ENCODE peak calls at places on chromosomes 12 and 14, in eight cellular contexts. E, W, H, L, V, C, B and X are unnamed samples.

GRCh38 chr14:91232052-91232451 is 12.5 kb downstream of the GPR68 start:
- DNase-seq in B (no peak), L (no peak), E (no peak), W (no peak), H (no peak), C (no peak), V (no peak), X (no peak)

GRCh38 chr12:24899503-24900098 is 49.3 kb downstream of the BCAT1 start:
- DNase-seq in V (no peak), W (no peak), L (no peak), H (no peak), B (no peak), E (no peak), C (peak), X (no peak)

GRCh38 chr12:130552483-130552996 is 163.6 kb downstream of the RIMBP2 start:
- DNase-seq in W (no peak), C (no peak), V (peak), L (no peak), E (no peak), B (peak), H (no peak), X (no peak)

GRCh38 chr12:12804432-12804886 is 8.7 kb upstream of the DDX47 start:
- DNase-seq in B (no peak), W (no peak), E (no peak), V (no peak), H (peak), C (no peak), L (no peak), X (no peak)

GRCh38 chr12:65955418-65955817 is 131.1 kb downstream of the HMGA2 start:
- DNase-seq in W (no peak), B (no peak), H (no peak), E (no peak), C (no peak), L (no peak), V (no peak), X (no peak)

GRCh38 chr12:14216405-14217294 is 148.8 kb upstream of the ATF7IP start:
- DNase-seq in W (no peak), B (no peak), H (peak), E (no peak), C (peak), V (no peak), L (no peak), X (no peak)

GRCh38 chr12:132389526-132390286 is 60.3 kb upstream of the GALNT9 start:
- DNase-seq in V (no peak), L (no peak), W (no peak), C (no peak), B (peak), H (no peak), E (no peak), X (no peak)

GRCh38 chr12:56836317-56836716 is 73.2 kb downstream of the HSD17B6 start:
- DNase-seq in B (no peak), W (peak), H (peak), C (no peak), L (no peak), E (peak), V (peak), X (no peak)

GRCh38 chr14:68734231-68734732 is 58.6 kb downstream of the ZFP36L1 start:
- DNase-seq in L (no peak), V (no peak), B (no peak), H (no peak), W (no peak), E (no peak), C (peak), X (no peak)

GRCh38 chr12:91307957-91308705 is 125.5 kb upstream of the DCN start:
- DNase-seq in C (no peak), H (no peak), L (no peak), W (no peak), B (no peak), E (no peak), V (no peak), X (no peak)

GRCh38 chr12:49546481-49546880 is 7.7 kb downstream of the KCNH3 start:
- DNase-seq in L (no peak), B (peak), E (no peak), H (no peak), C (no peak), V (no peak), W (no peak), X (no peak)

GRCh38 chr14:90019824-90020523 is 41.8 kb upstream of the KCNK13 start:
- DNase-seq in V (no peak), E (peak), B (no peak), L (no peak), C (no peak), H (no peak), W (no peak), X (no peak)

GRCh38 chr14:102090713-102091112 is 3.9 kb upstream of the HSP90AA1 start:
- DNase-seq in E (no peak), L (no peak), C (no peak), W (no peak), H (no peak), B (no peak), V (no peak), X (no peak)

GRCh38 chr12:26185532-26186320 is 9.6 kb upstream of the SSPN start:
- DNase-seq in W (no peak), C (no peak), L (no peak), B (no peak), E (no peak), V (peak), H (no peak), X (no peak)

GRCh38 chr14:79721399-79722084 is 489.8 kb downstream of the DIO2 start:
- DNase-seq in V (no peak), E (no peak), L (no peak), C (no peak), W (no peak), B (no peak), H (no peak), X (no peak)

GRCh38 chr12:116544656-116545055 is 14.5 kb upstream of the MAP1LC3B2 start:
- DNase-seq in H (peak), V (no peak), E (no peak), L (no peak), C (no peak), W (no peak), B (no peak), X (no peak)

GRCh38 chr12:116745554-116745953 is 7.4 kb downstream of the RNFT2 start:
- DNase-seq in V (no peak), C (no peak), L (no peak), B (no peak), H (no peak), E (no peak), W (no peak), X (no peak)